ENCODE peak calls at places on chromosomes 12 and 14, in six cellular contexts. O is hepatocyte, I is uterus, S is HFFc6, D is GM12865, A is keratinocyte. K is an unnamed sample.

GRCh38 chr14:77206261-77206824 is 24.7 kb downstream of the TMEM63C start:
- DNase-seq in D (no peak), I (no peak), S (no peak), A (no peak), O (no peak), K (no peak)

GRCh38 chr14:86802726-86803125 is 1190.3 kb downstream of the GALC start:
- DNase-seq in D (no peak), A (no peak), I (no peak), S (no peak), O (no peak), K (peak; percentile 14)

GRCh38 chr14:87994974-87995373 is 2.0 kb upstream of the GALC start:
- DNase-seq in I (no peak), A (no peak), O (peak; percentile 33), S (no peak), D (peak; percentile 83), K (no peak)

GRCh38 chr12:124495194-124495983 is 72.0 kb downstream of the NCOR2 start:
- DNase-seq in A (no peak), O (no peak), D (no peak), S (no peak), I (no peak), K (no peak)

GRCh38 chr14:32507029-32507984 is 178.2 kb downstream of the AKAP6 start:
- DNase-seq in O (no peak), I (no peak), S (peak; percentile 76), D (no peak), A (peak; percentile 30), K (peak; percentile 87)

GRCh38 chr14:97584528-97584927 is 787.3 kb downstream of the VRK1 start:
- DNase-seq in O (no peak), D (peak; percentile 69), A (no peak), S (no peak), I (no peak), K (peak; percentile 15)

GRCh38 chr12:101127521-101128219 is 82.4 kb downstream of the SLC5A8 start:
- DNase-seq in I (no peak), A (no peak), S (peak; percentile 44), O (no peak), D (no peak), K (no peak)

GRCh38 chr12:9651265-9651729 is 18.2 kb upstream of the CLEC2D start:
- DNase-seq in S (peak; percentile 85), I (no peak), D (peak; percentile 83), A (no peak), O (no peak), K (peak; percentile 36)

GRCh38 chr12:79424109-79424721 is 266.5 kb downstream of the PAWR start:
- DNase-seq in I (no peak), A (no peak), O (peak; percentile 37), D (no peak), S (peak; percentile 96), K (peak; percentile 49)

GRCh38 chr12:108854453-108855283 is 2.7 kb downstream of the SSH1 start:
- DNase-seq in A (no peak), D (peak; percentile 84), I (peak; percentile 54), S (peak; percentile 97), O (peak; percentile 43), K (peak; percentile 98)

GRCh38 chr12:6141048-6141447 is 16.6 kb upstream of the VWF start:
- DNase-seq in O (no peak), S (no peak), D (no peak), A (no peak), I (no peak), K (peak; percentile 46)

GRCh38 chr12:45284096-45284901 is 68.4 kb downstream of the ANO6 start:
- DNase-seq in D (no peak), O (peak; percentile 50), S (peak; percentile 82), A (no peak), I (no peak), K (no peak)

GRCh38 chr12:122908915-122909314 is 13.0 kb upstream of the VPS37B start:
- DNase-seq in A (no peak), I (no peak), O (no peak), S (no peak), D (no peak), K (no peak)

GRCh38 chr14:51335521-51335920 is 95.5 kb downstream of the TMX1 start:
- DNase-seq in O (no peak), A (no peak), S (no peak), D (no peak), I (peak; percentile 56), K (no peak)

GRCh38 chr14:35844494-35844893 is 18.4 kb downstream of the BRMS1L start:
- DNase-seq in O (no peak), D (no peak), A (no peak), S (no peak), I (no peak), K (no peak)

GRCh38 chr12:49108958-49109404 is 1.7 kb downstream of the LMBR1L start:
- DNase-seq in S (peak; percentile 27), A (no peak), I (peak; percentile 88), D (no peak), O (peak; percentile 73), K (peak; percentile 60)

GRCh38 chr12:2454778-2455177 is 340.0 kb upstream of the FKBP4 start:
- DNase-seq in A (no peak), I (no peak), S (no peak), D (no peak), O (no peak), K (no peak)

GRCh38 chr14:69048456-69048855 is 69.4 kb upstream of the ACTN1 start:
- DNase-seq in I (no peak), D (peak; percentile 34), O (peak; percentile 48), A (no peak), S (no peak), K (peak; percentile 63)

GRCh38 chr14:50875359-50876090 is 3.7 kb downstream of the ABHD12B start:
- DNase-seq in O (no peak), D (peak; percentile 96), I (no peak), S (peak; percentile 18), A (no peak), K (no peak)

GRCh38 chr14:22159968-22160367 is 429.1 kb downstream of the DAD1 start:
- DNase-seq in I (no peak), O (peak; percentile 40), D (no peak), S (no peak), A (no peak), K (no peak)

GRCh38 chr14:47948981-47949380 is 273.6 kb upstream of the MDGA2 start:
- DNase-seq in O (no peak), S (no peak), A (no peak), D (no peak), I (no peak), K (no peak)

GRCh38 chr14:51582437-51582836 is 69.3 kb upstream of the FRMD6 start:
- DNase-seq in O (no peak), A (no peak), S (no peak), D (no peak), I (no peak), K (no peak)

GRCh38 chr12:71469235-71469873 is 29.8 kb downstream of the LGR5 start:
- DNase-seq in I (no peak), A (no peak), S (peak; percentile 4), D (no peak), O (peak; percentile 81), K (peak; percentile 93)

GRCh38 chr14:24848427-24848826 is 201.5 kb downstream of the STXBP6 start:
- DNase-seq in O (no peak), S (peak; percentile 56), I (no peak), D (no peak), A (no peak), K (no peak)

GRCh38 chr14:21589317-21589716 is 9.4 kb upstream of the OR10G3 start:
- DNase-seq in S (no peak), A (no peak), D (no peak), I (no peak), O (peak; percentile 30), K (no peak)

GRCh38 chr12:119319638-119320037 is 14.9 kb upstream of the CCDC60 start:
- DNase-seq in O (peak; percentile 34), S (no peak), D (no peak), I (no peak), A (no peak), K (no peak)
- TF ChIP-seq CTCF in O (no peak), S (no peak), D (no peak), I (no peak), A (no peak), K (no peak)

DNA sequence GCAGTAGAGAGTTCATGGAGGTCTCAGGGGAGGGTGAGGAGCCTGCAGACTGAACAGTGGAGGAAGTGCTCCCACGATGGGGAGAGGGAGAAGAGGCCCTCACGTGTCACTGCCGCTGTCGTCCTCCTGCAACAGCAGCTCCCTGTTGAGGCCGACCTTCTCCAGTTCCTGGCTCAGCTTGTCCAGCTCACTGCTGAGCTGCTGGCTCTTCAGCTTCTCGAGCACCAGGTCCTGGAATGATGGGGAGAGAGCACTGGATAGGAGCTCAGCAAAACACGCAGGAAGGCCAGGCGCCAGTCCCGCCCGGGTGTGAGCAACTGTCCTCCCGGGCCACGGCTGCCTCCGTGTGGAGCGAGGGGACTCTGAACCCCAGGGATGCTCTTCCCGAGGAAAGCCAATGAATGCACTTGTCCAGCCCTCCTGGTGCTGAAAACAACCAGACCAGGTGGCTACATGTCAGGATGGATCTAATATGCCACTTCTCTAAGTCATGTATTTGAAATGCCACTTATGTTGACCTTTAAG is 65.3 kb upstream of the GPR68 start:
- DNase-seq in S (no peak), I (no peak), A (no peak), D (no peak), O (no peak), K (no peak)
- TF ChIP-seq CTCF in S (no peak), I (no peak), A (no peak), D (no peak), O (no peak), K (no peak)

GRCh38 chr14:93426750-93427149 is 4.0 kb upstream of the UNC79 start:
- DNase-seq in D (no peak), I (no peak), O (no peak), S (no peak), A (no peak), K (no peak)
- TF ChIP-seq CTCF in D (no peak), I (no peak), O (no peak), S (no peak), A (no peak), K (no peak)

GRCh38 chr14:100274250-100274649 is 32.0 kb downstream of the SLC25A29 start:
- DNase-seq in A (no peak), O (no peak), I (no peak), S (no peak), D (no peak), K (no peak)

GRCh38 chr14:100267990-100268389 is 29.0 kb downstream of the YY1 start:
- DNase-seq in S (no peak), O (no peak), I (no peak), A (no peak), D (no peak), K (no peak)

GRCh38 chr14:100275214-100275613 is 31.0 kb downstream of the SLC25A29 start:
- DNase-seq in D (no peak), S (no peak), O (no peak), A (no peak), I (no peak), K (no peak)

GRCh38 chr14:100268591-100269207 is 29.8 kb downstream of the YY1 start:
- DNase-seq in S (no peak), O (no peak), D (no peak), A (no peak), I (no peak), K (no peak)

DNA sequence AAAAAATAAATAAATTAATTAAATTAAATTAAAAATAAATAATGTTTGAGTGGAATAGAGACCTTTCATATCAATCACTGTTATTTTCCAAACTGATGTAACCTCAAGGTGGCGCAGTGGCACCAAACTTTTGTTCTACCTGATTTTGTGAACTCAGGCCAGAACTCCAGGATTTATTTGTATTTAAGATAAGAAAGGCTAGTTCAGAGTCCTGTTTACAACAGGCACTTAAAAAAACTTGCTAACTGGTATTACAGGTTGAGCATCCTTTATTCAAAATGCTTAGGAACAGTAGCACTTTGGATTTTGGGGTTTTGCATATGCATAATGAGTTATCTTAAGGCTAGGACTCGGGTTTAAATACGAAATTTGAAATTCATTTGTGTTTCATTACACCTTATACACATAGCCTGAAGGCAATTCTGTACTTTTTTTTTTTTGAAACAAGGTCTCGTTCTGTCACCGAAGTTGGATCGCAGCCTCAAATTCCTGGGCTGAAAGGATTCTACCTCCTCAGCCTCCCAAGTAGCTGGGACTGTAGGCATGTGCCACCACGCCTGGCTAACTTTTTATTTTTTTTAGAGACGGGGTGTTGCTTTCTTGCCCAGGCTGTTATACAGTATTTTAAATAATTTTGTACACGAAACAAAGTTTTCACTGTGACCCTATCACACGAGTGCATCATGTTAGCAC is 32.4 kb downstream of the YY1 start:
- DNase-seq in D (no peak), A (no peak), S (no peak), O (peak; percentile 70), I (no peak), K (peak; percentile 55)
- TF ChIP-seq CTCF in D (peak; percentile 20), A (peak; percentile 37), S (peak; percentile 66), O (peak; percentile 62), I (no peak), K (peak; percentile 40)

K was measured in MCF 10A.